ENCODE peak calls at places on chromosomes 7 and 10, in seven cellular contexts. Y, D, K, J, X, Z and N are unnamed samples.

GRCh38 chr10:71980181-71981023 is 16.2 kb downstream of the CHST3 start:
- DNase-seq in Y (no peak), D (peak; percentile 88), K (no peak), J (peak; percentile 84), X (no peak), Z (no peak), N (no peak)

GRCh38 chr7:1664711-1665591 is 5.1 kb upstream of the ELFN1 start:
- DNase-seq in Y (peak; percentile 93), D (peak; percentile 66), K (peak; percentile 85), J (peak; percentile 61), X (peak; percentile 53), Z (peak; percentile 15), N (peak; percentile 95)

GRCh38 chr10:88062385-88062784 is 199.0 kb downstream of the PTEN start:
- DNase-seq in Y (no peak), D (no peak), K (no peak), J (no peak), X (peak; percentile 25), Z (no peak), N (no peak)

GRCh38 chr7:156368053-156368452 is 272.5 kb upstream of the RNF32 start:
- DNase-seq in Y (no peak), D (no peak), K (no peak), J (no peak), X (no peak), Z (no peak), N (no peak)

GRCh38 chr10:76902949-76903348 is 734.7 kb downstream of the KCNMA1 start:
- DNase-seq in Y (peak; percentile 81), D (no peak), K (peak; percentile 82), J (peak; percentile 25), X (peak; percentile 7), Z (no peak), N (peak; percentile 68)

GRCh38 chr10:31697271-31698168 is 231.1 kb downstream of the ARHGAP12 start:
- DNase-seq in Y (no peak), D (peak; percentile 98), K (no peak), J (peak; percentile 95), X (peak; percentile 79), Z (peak; percentile 78), N (no peak)

GRCh38 chr10:24826022-24826421 is 102.3 kb upstream of the ARHGAP21 start:
- DNase-seq in Y (no peak), D (peak; percentile 79), K (no peak), J (peak; percentile 87), X (peak; percentile 84), Z (peak; percentile 57), N (no peak)

GRCh38 chr10:74103560-74104248 is 46.9 kb downstream of the AP3M1 start:
- DNase-seq in Y (no peak), D (peak; percentile 37), K (peak; percentile 57), J (peak; percentile 44), X (peak; percentile 71), Z (peak; percentile 30), N (no peak)

GRCh38 chr7:106071356-106071998 is 40.6 kb downstream of the SYPL1 start:
- DNase-seq in Y (no peak), D (peak; percentile 79), K (no peak), J (no peak), X (no peak), Z (no peak), N (no peak)

GRCh38 chr10:86601956-86602592 is 52.3 kb upstream of the OPN4 start:
- DNase-seq in Y (peak; percentile 35), D (no peak), K (no peak), J (no peak), X (peak; percentile 40), Z (no peak), N (no peak)

GRCh38 chr10:78629773-78630172 is 439.0 kb upstream of the ZMIZ1 start:
- DNase-seq in Y (no peak), D (no peak), K (no peak), J (no peak), X (no peak), Z (no peak), N (no peak)

GRCh38 chr7:47314728-47315601 is 266.9 kb downstream of the TNS3 start:
- DNase-seq in Y (peak; percentile 52), D (peak; percentile 18), K (no peak), J (no peak), X (peak; percentile 71), Z (peak; percentile 10), N (peak; percentile 29)

GRCh38 chr7:3518546-3518945 is 217.5 kb downstream of the SDK1 start:
- DNase-seq in Y (no peak), D (no peak), K (no peak), J (peak; percentile 41), X (no peak), Z (no peak), N (no peak)

GRCh38 chr7:154571772-154572171 is 431.2 kb downstream of the PAXIP1 start:
- DNase-seq in Y (no peak), D (no peak), K (no peak), J (no peak), X (no peak), Z (no peak), N (no peak)

DNA sequence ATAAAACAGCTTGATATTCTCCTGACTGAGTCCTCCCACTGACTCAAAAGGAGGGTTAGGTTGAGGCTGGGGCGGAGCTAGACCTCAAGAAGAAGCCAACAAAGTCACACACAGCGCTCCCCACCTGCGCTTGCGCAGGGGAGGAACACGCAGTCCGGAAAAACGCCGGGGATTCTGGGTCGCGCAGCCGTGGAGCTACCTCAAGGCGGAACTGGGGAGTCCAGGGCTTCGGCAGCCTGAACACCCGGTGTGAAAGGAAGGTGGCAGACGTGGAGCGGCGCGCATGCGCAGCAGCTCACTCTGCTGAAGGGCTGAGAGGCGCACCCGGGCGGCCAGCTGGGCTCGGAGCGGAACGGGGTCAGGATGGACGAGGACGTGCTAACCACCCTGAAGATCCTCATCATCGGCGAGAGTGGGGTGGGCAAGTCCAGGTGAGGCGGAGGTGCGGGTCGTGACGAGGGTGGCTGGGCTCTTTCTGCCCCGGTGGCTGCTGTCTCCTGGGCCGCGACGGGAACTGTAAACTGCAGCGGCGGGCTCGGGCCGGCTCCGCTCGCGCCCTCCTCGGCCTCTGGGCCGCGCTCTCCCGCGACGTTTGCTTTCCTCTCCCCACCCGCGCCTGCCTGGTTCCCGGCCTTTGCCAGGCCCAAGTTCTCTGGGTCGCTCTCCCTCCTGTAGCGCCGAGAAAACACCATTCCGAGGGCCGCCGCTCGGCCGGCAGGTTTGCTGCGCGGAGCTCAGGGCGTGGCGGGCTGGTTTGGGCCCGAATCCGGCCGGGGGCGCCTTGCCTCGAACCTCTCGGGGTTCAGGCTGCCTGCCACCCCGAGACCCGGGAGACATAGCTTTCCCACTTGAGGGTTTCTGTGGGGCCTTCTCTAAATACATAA is at the start of gene RAB18:
- DNase-seq in Y (peak; percentile 92), D (peak; percentile 99), K (peak; percentile 95), J (peak; percentile 99), X (peak; percentile 99), Z (peak; percentile 98), N (peak; percentile 95)
- TF ChIP-seq CTCF in Y (no peak), D (no peak), K (no peak), J (peak; percentile 7), X (peak; percentile 18), Z (peak; percentile 18), N (no peak)

DNA sequence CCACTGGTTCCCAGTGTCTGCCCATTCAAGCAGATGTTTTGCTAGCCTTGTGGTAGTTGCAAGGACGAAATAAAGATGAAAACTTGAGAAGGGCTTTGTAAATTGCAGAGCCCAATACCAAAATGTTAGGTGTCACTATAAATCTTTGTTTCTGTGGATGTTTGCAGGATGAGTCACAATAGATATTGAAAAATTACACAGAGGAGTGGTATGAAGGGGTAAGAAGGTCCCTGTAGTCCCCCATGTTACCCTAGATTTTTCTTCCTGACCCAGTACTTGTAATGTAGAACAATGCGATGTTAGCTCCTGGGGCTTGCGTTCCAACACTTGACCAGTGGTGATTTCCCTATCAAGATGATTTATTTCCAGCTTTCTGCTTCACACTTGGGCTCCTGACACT is 102.6 kb upstream of the LYZL1 start:
- DNase-seq in Y (no peak), D (peak; percentile 5), K (no peak), J (peak; percentile 8), X (peak; percentile 26), Z (no peak), N (no peak)
- TF ChIP-seq CTCF in Y (no peak), D (no peak), K (no peak), J (no peak), X (no peak), Z (no peak), N (no peak)

GRCh38 chr7:92245487-92246362 is at the start of the genes ANKIB1 and KRIT1:
- DNase-seq in Y (peak; percentile 92), D (peak; percentile 91), K (peak; percentile 94), J (peak; percentile 73), X (peak; percentile 74), Z (peak; percentile 70), N (peak; percentile 90)
- TF ChIP-seq CTCF in Y (no peak), D (no peak), K (peak; percentile 1), J (peak; percentile 17), X (no peak), Z (peak; percentile 48), N (peak; percentile 12)

GRCh38 chr7:97819161-97819560 is 53.0 kb downstream of the ASNS start:
- DNase-seq in Y (no peak), D (no peak), K (peak; percentile 51), J (no peak), X (no peak), Z (no peak), N (no peak)
- TF ChIP-seq CTCF in Y (no peak), D (no peak), K (peak; percentile 55), J (no peak), X (no peak), Z (no peak), N (no peak)

GRCh38 chr10:23094786-23095403 is 484 bp upstream of the MSRB2 start:
- DNase-seq in Y (no peak), D (peak; percentile 57), K (no peak), J (no peak), X (no peak), Z (peak; percentile 7), N (no peak)
- TF ChIP-seq CTCF in Y (no peak), D (no peak), K (no peak), J (no peak), X (no peak), Z (no peak), N (no peak)

GRCh38 chr10:100993986-100994708 is 5.5 kb upstream of the LZTS2 start:
- DNase-seq in Y (no peak), D (peak; percentile 51), K (peak; percentile 74), J (peak; percentile 61), X (peak; percentile 58), Z (peak; percentile 35), N (peak; percentile 34)
- TF ChIP-seq CTCF in Y (no peak), D (peak; percentile 63), K (peak; percentile 74), J (peak; percentile 80), X (peak; percentile 78), Z (peak; percentile 88), N (peak; percentile 66)

DNA sequence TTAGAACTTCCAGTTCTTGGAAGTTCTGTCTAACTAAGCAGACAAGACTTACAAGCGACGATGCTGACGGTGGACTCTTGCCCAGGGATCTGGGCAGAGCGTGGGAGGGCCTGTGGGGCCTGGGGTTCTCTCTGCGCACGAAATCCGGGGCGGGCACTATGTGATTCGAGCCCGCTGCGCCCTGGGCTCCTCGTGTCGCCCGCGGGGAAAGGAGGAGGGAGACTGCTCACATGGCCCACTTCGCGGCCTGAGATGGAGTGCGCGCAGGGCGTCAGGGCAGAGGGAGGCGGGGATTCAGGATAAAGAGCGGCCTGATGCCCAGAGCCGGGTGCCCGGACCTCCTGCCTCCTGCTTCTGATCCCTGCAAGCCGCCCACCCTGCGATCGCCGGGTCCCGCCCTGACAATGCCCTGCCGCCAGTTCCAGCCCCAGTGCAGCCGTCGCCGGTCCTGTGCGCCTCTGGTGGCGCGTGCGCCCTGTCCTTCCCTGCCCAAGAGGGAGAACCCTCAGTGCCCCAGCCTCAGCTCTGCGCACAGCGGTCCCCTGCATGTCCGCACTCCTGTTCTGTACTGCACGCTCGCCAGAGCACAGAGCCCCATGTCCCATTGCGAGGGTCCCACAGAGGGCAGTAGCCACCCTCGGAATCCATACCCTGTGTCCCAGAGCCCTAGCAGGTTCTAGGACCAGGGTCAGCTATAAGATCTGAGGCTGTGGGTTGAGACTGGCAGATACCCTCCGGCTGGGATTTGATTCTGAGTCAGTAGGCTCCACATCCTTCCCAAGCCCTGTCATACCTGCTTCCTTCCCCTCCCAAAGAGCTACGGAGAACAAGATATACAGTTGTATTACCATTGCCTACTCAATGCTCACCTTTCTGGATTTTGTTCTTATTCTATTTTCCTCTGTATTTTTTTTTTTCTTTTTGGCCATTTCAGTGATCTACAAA is 99.4 kb upstream of the TMEM106B start:
- DNase-seq in Y (peak; percentile 83), D (peak; percentile 38), K (peak; percentile 81), J (peak; percentile 31), X (peak; percentile 14), Z (no peak), N (peak; percentile 8)
- TF ChIP-seq CTCF in Y (peak; percentile 44), D (no peak), K (peak; percentile 61), J (no peak), X (no peak), Z (no peak), N (no peak)